ENCODE peak calls at places on chromosomes 2 and 18, in five cellular contexts. D is colonic mucosa, U is OCI-LY7, Z is heart left ventricle, S is A549. P is an unnamed sample.

GRCh38 chr2:132977812-132978529 is 308.0 kb upstream of the LYPD1 start:
- DNase-seq in D (no peak), U (no peak), Z (no peak), S (no peak), P (no peak)

GRCh38 chr2:219243291-219243761 is 1.9 kb downstream of the GLB1L start:
- DNase-seq in D (peak; percentile 60), U (no peak), Z (no peak), S (no peak), P (no peak)

GRCh38 chr2:241511091-241511741 is 2.8 kb upstream of the STK25 start:
- DNase-seq in D (no peak), U (no peak), Z (no peak), S (no peak), P (no peak)

GRCh38 chr2:9030882-9031645 is 27.6 kb upstream of the MBOAT2 start:
- DNase-seq in D (no peak), U (no peak), Z (no peak), S (no peak), P (no peak)

GRCh38 chr2:1836321-1836860 is 92.1 kb upstream of the PXDN start:
- DNase-seq in D (no peak), U (no peak), Z (no peak), S (no peak), P (no peak)

GRCh38 chr2:232666051-232666805 is 30.9 kb upstream of the GIGYF2 start:
- DNase-seq in D (no peak), U (no peak), Z (no peak), S (no peak), P (no peak)

GRCh38 chr2:86821306-86821705 is 30.6 kb upstream of the CD8A start:
- DNase-seq in D (no peak), U (no peak), Z (no peak), S (no peak), P (no peak)

GRCh38 chr2:240806006-240806405 is 14.0 kb downstream of the KIF1A start:
- DNase-seq in D (no peak), U (no peak), Z (no peak), S (no peak), P (no peak)

GRCh38 chr18:25239636-25240468 is 112.1 kb downstream of the ZNF521 start:
- DNase-seq in D (no peak), U (peak; percentile 3), Z (no peak), S (no peak), P (no peak)

GRCh38 chr2:71655498-71655897 is 202.1 kb downstream of the DYSF start:
- DNase-seq in D (no peak), U (no peak), Z (no peak), S (no peak), P (no peak)

GRCh38 chr2:176999331-176999730 is 213.3 kb upstream of the HNRNPA3 start:
- DNase-seq in D (no peak), U (no peak), Z (no peak), S (no peak), P (peak; percentile 7)

GRCh38 chr2:152200562-152201465 is 25.3 kb upstream of the STAM2 start:
- DNase-seq in D (peak; percentile 86), U (no peak), Z (peak; percentile 92), S (peak; percentile 92), P (peak; percentile 64)

GRCh38 chr2:239815638-239816035 is 209.5 kb downstream of the NDUFA10 start:
- DNase-seq in D (no peak), U (no peak), Z (peak; percentile 14), S (peak; percentile 7), P (no peak)

GRCh38 chr2:201956361-201956760 is 77.3 kb upstream of the FZD7 start:
- DNase-seq in D (no peak), U (no peak), Z (no peak), S (no peak), P (no peak)

GRCh38 chr2:97360202-97360601 is 229.5 kb downstream of the ANKRD36B start:
- DNase-seq in D (no peak), U (no peak), Z (no peak), S (no peak), P (peak; percentile 3)

GRCh38 chr2:36780231-36780808 is 83.8 kb downstream of the VIT start:
- DNase-seq in D (no peak), U (peak; percentile 62), Z (no peak), S (peak; percentile 58), P (no peak)

GRCh38 chr2:161555826-161556225 is 68.4 kb upstream of the SLC4A10 start:
- DNase-seq in D (no peak), U (no peak), Z (no peak), S (no peak), P (no peak)

GRCh38 chr2:109164739-109165221 is 35.8 kb downstream of the SH3RF3 start:
- DNase-seq in D (no peak), U (no peak), Z (peak; percentile 64), S (no peak), P (no peak)

GRCh38 chr2:74919827-74920226 is 38.6 kb upstream of the POLE4 start:
- DNase-seq in D (peak; percentile 73), U (peak; percentile 62), Z (peak; percentile 49), S (peak; percentile 69), P (peak; percentile 50)

GRCh38 chr2:220198911-220199310 is 571.5 kb downstream of the SLC4A3 start:
- DNase-seq in D (no peak), U (no peak), Z (no peak), S (peak; percentile 56), P (no peak)

GRCh38 chr18:24492445-24492844 is 32.0 kb downstream of the HRH4 start:
- DNase-seq in D (no peak), U (peak; percentile 89), Z (no peak), S (no peak), P (peak; percentile 75)

GRCh38 chr2:20584637-20585321 is 66.1 kb downstream of the HS1BP3 start:
- DNase-seq in D (no peak), U (no peak), Z (peak; percentile 43), S (peak; percentile 89), P (no peak)

GRCh38 chr2:170917219-170917851 is 11.7 kb upstream of the GORASP2 start:
- DNase-seq in D (no peak), U (no peak), Z (no peak), S (no peak), P (no peak)

GRCh38 chr2:180753809-180754761 is 226.3 kb upstream of the UBE2E3 start:
- DNase-seq in D (no peak), U (no peak), Z (no peak), S (no peak), P (no peak)

GRCh38 chr2:156319811-156320490 is 12.6 kb downstream of the NR4A2 start:
- DNase-seq in D (peak; percentile 65), U (no peak), Z (peak; percentile 74), S (no peak), P (peak; percentile 90)

GRCh38 chr18:48893061-48893558 is 57.7 kb downstream of the SMAD7 start:
- DNase-seq in D (no peak), U (no peak), Z (no peak), S (no peak), P (no peak)

GRCh38 chr18:57441395-57441794 is 6.2 kb downstream of the ONECUT2 start:
- DNase-seq in D (no peak), U (no peak), Z (no peak), S (no peak), P (no peak)

GRCh38 chr18:36391426-36392145 is 94.1 kb downstream of the FHOD3 start:
- DNase-seq in D (no peak), U (no peak), Z (no peak), S (no peak), P (no peak)

DNA sequence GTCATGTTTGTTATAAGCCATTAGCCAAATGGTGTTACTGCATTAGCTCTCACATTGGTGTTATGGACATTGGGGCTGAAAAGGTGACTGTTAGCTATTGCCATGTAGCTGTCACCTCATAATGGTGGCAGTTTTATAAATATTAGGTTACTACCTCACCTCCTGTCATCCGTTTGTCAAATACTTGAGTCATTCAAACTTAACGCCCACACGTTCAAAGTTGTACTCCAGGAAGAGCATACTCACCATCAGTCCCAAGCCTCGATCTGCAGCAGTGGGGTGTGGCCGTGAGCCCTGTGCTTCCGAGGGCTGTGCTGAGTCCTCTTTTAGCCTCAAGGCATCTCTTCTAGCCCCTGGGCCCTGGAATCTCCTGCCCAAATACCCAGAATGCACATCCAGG is 87.3 kb downstream of the PDK1 start:
- DNase-seq in D (no peak), U (no peak), Z (no peak), S (no peak), P (no peak)
- H3K4me1 ChIP-seq in D (no peaks in the 10 kb centered on the region), U (no peaks in the 10 kb centered on the region), Z (no peaks in the 10 kb centered on the region), S (no peaks in the 10 kb centered on the region), P (no peaks in the 10 kb centered on the region)

GRCh38 chr2:173953047-173953424 is 12.1 kb downstream of the SP3 start:
- DNase-seq in D (no peak), U (no peak), Z (no peak), S (no peak), P (no peak)
- H3K4me1 ChIP-seq in D (peaks cover 4% of the 10 kb centered on the region), U (peaks cover 42% of the 10 kb centered on the region), Z (peaks cover 73% of the 10 kb centered on the region), S (peaks cover 38% of the 10 kb centered on the region), P (peaks cover 50% of the 10 kb centered on the region)

DNA sequence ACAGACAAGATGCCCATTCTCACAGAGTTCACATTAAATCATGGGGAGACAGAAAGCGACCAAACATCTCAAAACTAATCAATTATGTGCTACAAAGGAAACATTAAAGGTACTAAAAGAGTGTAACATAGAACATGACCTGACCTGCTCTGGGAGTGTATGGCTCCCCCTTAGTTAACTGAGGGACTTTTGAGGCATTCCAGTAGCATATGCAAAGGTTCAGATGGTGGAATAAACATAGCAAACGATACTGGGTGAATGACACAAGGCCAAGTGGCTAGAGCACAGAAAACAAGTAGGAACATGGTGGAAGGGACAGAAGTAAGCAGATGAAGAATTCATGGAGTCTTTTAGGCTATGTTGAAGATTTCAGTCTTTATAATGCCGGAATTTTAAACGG is 11.9 kb downstream of the PPP3R1 start:
- DNase-seq in D (no peak), U (no peak), Z (no peak), S (no peak), P (no peak)
- H3K4me1 ChIP-seq in D (no peaks in the 10 kb centered on the region), U (peaks cover 29% of the 10 kb centered on the region), Z (peaks cover 81% of the 10 kb centered on the region), S (peaks cover 48% of the 10 kb centered on the region), P (peaks cover 69% of the 10 kb centered on the region)

DNA sequence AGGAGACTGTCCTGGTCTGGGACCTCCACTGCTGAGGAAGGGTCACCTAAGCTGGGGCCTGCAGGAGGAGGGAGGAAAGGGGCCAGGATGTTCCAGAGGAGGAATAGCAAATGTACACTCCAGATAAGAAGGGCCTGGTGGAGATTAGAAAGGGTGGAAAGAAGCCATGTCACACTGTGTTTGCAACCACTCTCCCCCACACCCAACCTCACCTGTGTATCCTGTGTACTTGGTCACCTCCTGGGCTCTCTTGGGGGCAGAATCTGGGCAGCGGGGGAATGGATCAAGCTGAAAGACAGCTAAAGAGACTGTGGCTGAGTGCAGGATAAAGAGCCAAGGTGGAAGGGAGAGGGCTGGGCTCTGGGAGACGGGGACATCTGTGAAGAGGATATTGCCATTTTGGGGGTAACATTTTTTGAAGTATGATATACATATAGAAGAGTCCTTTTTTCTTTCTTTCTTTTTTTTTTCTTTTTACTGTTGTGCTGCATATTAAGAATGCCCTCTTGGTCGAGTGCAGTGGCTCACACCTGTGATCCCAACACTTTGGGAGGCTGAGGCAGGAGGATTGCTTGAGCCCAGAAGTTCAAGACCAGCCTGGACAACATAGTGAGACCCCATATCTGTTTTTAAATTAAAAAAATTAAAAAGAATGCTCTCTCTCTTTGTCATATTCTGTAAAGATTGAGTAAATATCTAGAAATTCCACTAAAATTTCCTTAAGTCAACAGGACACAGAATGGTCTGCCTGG is 3.4 kb downstream of the SH2D6 start:
- DNase-seq in D (no peak), U (no peak), Z (no peak), S (no peak), P (peak; percentile 68)
- H3K4me1 ChIP-seq in D (peaks cover 22% of the 10 kb centered on the region), U (peaks cover 28% of the 10 kb centered on the region), Z (peaks cover 34% of the 10 kb centered on the region), S (peaks cover 44% of the 10 kb centered on the region), P (peaks cover 44% of the 10 kb centered on the region)

GRCh38 chr18:21073180-21073579 is 38.4 kb downstream of the ROCK1 start:
- DNase-seq in D (no peak), U (no peak), Z (no peak), S (no peak), P (no peak)
- H3K4me1 ChIP-seq in D (peaks cover 6% of the 10 kb centered on the region), U (peaks cover 39% of the 10 kb centered on the region), Z (peaks cover 32% of the 10 kb centered on the region), S (peaks cover 21% of the 10 kb centered on the region), P (peaks cover 32% of the 10 kb centered on the region)